ENCODE peak calls at places on chromosomes 16 and 17, in six cellular contexts. One of them, this sample, is unnamed.
A peak's percentile ranks its signal among the peaks of the same experiment; 100 is the strongest.

GRCh38 chr17:79182176-79183160 is 107.8 kb downstream of the ENGASE start:
- DNase-seq in MM.1S: no peak
- DNase-seq in GM23248: no peak
- DNase-seq in hepatocyte: no peak
- DNase-seq in GM23338: peak; percentile 41
- DNase-seq in SK-N-SH: no peak
- DNase-seq in this sample: no peak

GRCh38 chr17:79391808-79392233 is 219.0 kb downstream of the RBFOX3 start:
- DNase-seq in MM.1S: peak; percentile 51
- DNase-seq in GM23248: peak; percentile 82
- DNase-seq in hepatocyte: peak; percentile 86
- DNase-seq in SK-N-SH: peak; percentile 94
- DNase-seq in GM23338: peak; percentile 91
- DNase-seq in this sample: peak; percentile 83

GRCh38 chr16:82232806-82233205 is 62.8 kb upstream of the MPHOSPH6 start:
- DNase-seq in GM23338: no peak
- DNase-seq in SK-N-SH: no peak
- DNase-seq in GM23248: no peak
- DNase-seq in MM.1S: no peak
- DNase-seq in hepatocyte: no peak
- DNase-seq in this sample: no peak

GRCh38 chr17:83144421-83145357 is 65.3 kb downstream of the METRNL start:
- DNase-seq in MM.1S: no peak
- DNase-seq in GM23248: peak; percentile 81
- DNase-seq in hepatocyte: no peak
- DNase-seq in SK-N-SH: no peak
- DNase-seq in GM23338: no peak
- DNase-seq in this sample: no peak

GRCh38 chr16:17590711-17591654 is 120.2 kb upstream of the XYLT1 start:
- DNase-seq in SK-N-SH: no peak
- DNase-seq in MM.1S: no peak
- DNase-seq in GM23248: peak; percentile 72
- DNase-seq in GM23338: no peak
- DNase-seq in hepatocyte: no peak
- DNase-seq in this sample: no peak

GRCh38 chr17:59287452-59287851 is 44.0 kb upstream of the YPEL2 start:
- DNase-seq in MM.1S: peak; percentile 83
- DNase-seq in hepatocyte: no peak
- DNase-seq in GM23338: no peak
- DNase-seq in GM23248: peak; percentile 21
- DNase-seq in SK-N-SH: no peak
- DNase-seq in this sample: peak; percentile 10

GRCh38 chr16:456891-457483 is 31.5 kb downstream of the RAB11FIP3 start:
- DNase-seq in hepatocyte: peak; percentile 53
- DNase-seq in GM23248: peak; percentile 58
- DNase-seq in MM.1S: no peak
- DNase-seq in GM23338: no peak
- DNase-seq in SK-N-SH: peak; percentile 38
- DNase-seq in this sample: no peak

GRCh38 chr16:2033057-2033911 is 6.6 kb downstream of the NHERF2 start:
- DNase-seq in SK-N-SH: peak; percentile 83
- DNase-seq in MM.1S: no peak
- DNase-seq in hepatocyte: peak; percentile 71
- DNase-seq in GM23248: peak; percentile 83
- DNase-seq in GM23338: no peak
- DNase-seq in this sample: no peak

GRCh38 chr16:50027829-50028228 is 2.8 kb downstream of the CNEP1R1 start:
- DNase-seq in SK-N-SH: no peak
- DNase-seq in GM23248: no peak
- DNase-seq in MM.1S: no peak
- DNase-seq in hepatocyte: no peak
- DNase-seq in GM23338: no peak
- DNase-seq in this sample: no peak

GRCh38 chr17:6437956-6438355 is 3.0 kb upstream of the AIPL1 start:
- DNase-seq in GM23248: no peak
- DNase-seq in SK-N-SH: no peak
- DNase-seq in MM.1S: no peak
- DNase-seq in GM23338: no peak
- DNase-seq in hepatocyte: no peak
- DNase-seq in this sample: no peak

GRCh38 chr17:38528101-38528500 is 77.7 kb downstream of the SRCIN1 start:
- DNase-seq in MM.1S: no peak
- DNase-seq in SK-N-SH: peak; percentile 67
- DNase-seq in GM23248: no peak
- DNase-seq in GM23338: no peak
- DNase-seq in hepatocyte: peak; percentile 29
- DNase-seq in this sample: no peak

GRCh38 chr16:7651803-7652570 is 319.3 kb downstream of the RBFOX1 start:
- DNase-seq in GM23248: no peak
- DNase-seq in MM.1S: no peak
- DNase-seq in hepatocyte: no peak
- DNase-seq in GM23338: peak; percentile 24
- DNase-seq in SK-N-SH: no peak
- DNase-seq in this sample: no peak

GRCh38 chr16:70482624-70483023 is 28.2 kb downstream of the FCSK start:
- DNase-seq in GM23248: peak; percentile 45
- DNase-seq in MM.1S: no peak
- DNase-seq in SK-N-SH: no peak
- DNase-seq in hepatocyte: no peak
- DNase-seq in GM23338: no peak
- DNase-seq in this sample: no peak

GRCh38 chr17:53765129-53765528 is 57.6 kb upstream of the KIF2B start:
- DNase-seq in MM.1S: no peak
- DNase-seq in hepatocyte: no peak
- DNase-seq in SK-N-SH: no peak
- DNase-seq in GM23338: no peak
- DNase-seq in GM23248: no peak
- DNase-seq in this sample: no peak

GRCh38 chr17:64741924-64742670 is 80.0 kb upstream of the SMURF2 start:
- DNase-seq in GM23248: peak; percentile 85
- DNase-seq in SK-N-SH: no peak
- DNase-seq in MM.1S: no peak
- DNase-seq in GM23338: peak; percentile 42
- DNase-seq in hepatocyte: no peak
- DNase-seq in this sample: no peak

GRCh38 chr16:66947302-66948033 is 12.2 kb downstream of the CES2 start:
- DNase-seq in hepatocyte: peak; percentile 88
- DNase-seq in GM23248: peak; percentile 86
- DNase-seq in SK-N-SH: peak; percentile 88
- DNase-seq in GM23338: peak; percentile 94
- DNase-seq in MM.1S: peak; percentile 85
- DNase-seq in this sample: peak; percentile 84

GRCh38 chr17:42980766-42981397 is 517 bp downstream of the RUNDC1 start:
- DNase-seq in GM23338: peak; percentile 82
- DNase-seq in SK-N-SH: peak; percentile 65
- DNase-seq in hepatocyte: peak; percentile 82
- DNase-seq in GM23248: peak; percentile 87
- DNase-seq in MM.1S: peak; percentile 79
- DNase-seq in this sample: peak; percentile 86

GRCh38 chr16:14320406-14320805 is 249.3 kb downstream of the MRTFB start:
- DNase-seq in MM.1S: no peak
- DNase-seq in hepatocyte: no peak
- DNase-seq in GM23338: no peak
- DNase-seq in GM23248: no peak
- DNase-seq in SK-N-SH: no peak
- DNase-seq in this sample: no peak

GRCh38 chr16:17070882-17071592 is 399.7 kb downstream of the XYLT1 start:
- DNase-seq in hepatocyte: peak; percentile 22
- DNase-seq in GM23338: peak; percentile 79
- DNase-seq in GM23248: peak; percentile 33
- DNase-seq in SK-N-SH: no peak
- DNase-seq in MM.1S: peak; percentile 93
- DNase-seq in this sample: peak; percentile 81

GRCh38 chr17:7441202-7441705 is 1.9 kb downstream of the FGF11 start:
- DNase-seq in SK-N-SH: no peak
- DNase-seq in MM.1S: no peak
- DNase-seq in hepatocyte: no peak
- DNase-seq in GM23338: peak; percentile 44
- DNase-seq in GM23248: no peak
- DNase-seq in this sample: no peak

GRCh38 chr17:7440823-7441174 is 1.5 kb downstream of the FGF11 start:
- DNase-seq in GM23248: peak; percentile 52
- DNase-seq in GM23338: peak; percentile 71
- DNase-seq in hepatocyte: peak; percentile 67
- DNase-seq in SK-N-SH: peak; percentile 72
- DNase-seq in MM.1S: no peak
- DNase-seq in this sample: no peak

GRCh38 chr17:7439462-7440112 is at the start of gene FGF11:
- DNase-seq in GM23338: peak; percentile 35
- DNase-seq in SK-N-SH: peak; percentile 60
- DNase-seq in hepatocyte: peak; percentile 40
- DNase-seq in MM.1S: no peak
- DNase-seq in GM23248: peak; percentile 19
- DNase-seq in this sample: no peak

GRCh38 chr17:7438656-7439460 is 454 bp upstream of the FGF11 start:
- DNase-seq in GM23248: no peak
- DNase-seq in MM.1S: no peak
- DNase-seq in hepatocyte: no peak
- DNase-seq in SK-N-SH: no peak
- DNase-seq in GM23338: no peak
- DNase-seq in this sample: no peak

GRCh38 chr17:7440113-7440822 is 956 bp downstream of the FGF11 start:
- DNase-seq in MM.1S: no peak
- DNase-seq in GM23338: peak; percentile 79
- DNase-seq in GM23248: peak; percentile 31
- DNase-seq in SK-N-SH: peak; percentile 93
- DNase-seq in hepatocyte: peak; percentile 78
- DNase-seq in this sample: peak; percentile 58
- TF ChIP-seq EZH2phosphoT487 in MM.1S: no peak
- TF ChIP-seq EZH2phosphoT487 in GM23338: no peak
- TF ChIP-seq EZH2phosphoT487 in GM23248: no peak
- TF ChIP-seq EZH2phosphoT487 in SK-N-SH: no peak
- TF ChIP-seq EZH2phosphoT487 in hepatocyte: no peak
- TF ChIP-seq EZH2phosphoT487 in this sample: no peak

GRCh38 chr17:77407321-77408277 is 266.8 kb downstream of the SEC14L1 start:
- DNase-seq in SK-N-SH: no peak
- DNase-seq in hepatocyte: no peak
- DNase-seq in MM.1S: no peak
- DNase-seq in GM23338: no peak
- DNase-seq in GM23248: peak; percentile 47
- DNase-seq in this sample: peak; percentile 56

GRCh38 chr17:77402159-77402731 is 261.5 kb downstream of the SEC14L1 start:
- DNase-seq in SK-N-SH: no peak
- DNase-seq in GM23338: no peak
- DNase-seq in hepatocyte: no peak
- DNase-seq in MM.1S: no peak
- DNase-seq in GM23248: no peak
- DNase-seq in this sample: no peak

GRCh38 chr17:77403854-77404253 is 263.1 kb downstream of the SEC14L1 start:
- DNase-seq in GM23248: no peak
- DNase-seq in SK-N-SH: no peak
- DNase-seq in GM23338: no peak
- DNase-seq in MM.1S: no peak
- DNase-seq in hepatocyte: no peak
- DNase-seq in this sample: peak; percentile 43

GRCh38 chr17:77405867-77406513 is 265.2 kb downstream of the SEC14L1 start:
- DNase-seq in GM23248: no peak
- DNase-seq in MM.1S: no peak
- DNase-seq in SK-N-SH: no peak
- DNase-seq in hepatocyte: no peak
- DNase-seq in GM23338: no peak
- DNase-seq in this sample: peak; percentile 89

DNA sequence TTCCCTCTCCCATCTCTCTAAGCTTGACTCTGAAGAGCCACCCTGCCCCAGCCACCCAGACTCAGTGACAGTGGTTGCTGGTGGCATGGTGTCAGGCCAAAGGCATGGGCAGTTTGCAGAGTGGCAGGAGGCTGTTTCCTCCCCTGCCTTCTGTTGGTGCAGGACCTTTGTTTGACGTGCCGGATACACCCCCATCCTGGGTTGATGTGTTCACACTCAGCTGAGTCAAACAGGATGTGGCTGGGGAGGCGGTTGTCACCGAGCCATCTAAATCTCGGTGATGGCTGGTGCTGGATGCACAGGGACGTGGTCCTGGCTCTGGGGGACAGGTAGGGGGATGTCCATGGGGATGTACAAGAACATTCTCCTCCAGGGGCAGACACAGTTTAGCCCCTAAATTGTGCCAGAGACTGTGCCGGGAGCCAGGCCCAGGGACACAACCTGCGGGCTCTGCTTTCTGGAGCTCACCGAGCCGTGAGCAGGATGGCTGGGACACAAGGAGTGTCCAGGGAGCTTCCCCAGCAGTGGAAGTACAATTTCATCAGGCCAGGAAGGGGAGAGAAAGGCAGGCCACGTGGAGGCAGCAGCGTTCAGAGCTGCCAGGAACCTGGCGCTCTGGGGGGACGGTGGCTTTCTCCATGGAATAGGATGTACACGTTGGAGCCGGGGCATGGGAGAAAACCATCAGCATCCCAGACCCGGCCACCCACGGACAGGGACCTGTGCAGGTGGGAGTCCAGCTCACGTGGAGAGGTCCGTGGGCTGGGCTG is 264.2 kb downstream of the SEC14L1 start:
- DNase-seq in hepatocyte: no peak
- DNase-seq in MM.1S: no peak
- DNase-seq in GM23338: no peak
- DNase-seq in SK-N-SH: no peak
- DNase-seq in GM23248: peak; percentile 88
- DNase-seq in this sample: peak; percentile 97
- TF ChIP-seq EZH2phosphoT487 in hepatocyte: no peak
- TF ChIP-seq EZH2phosphoT487 in MM.1S: no peak
- TF ChIP-seq EZH2phosphoT487 in GM23338: no peak
- TF ChIP-seq EZH2phosphoT487 in SK-N-SH: no peak
- TF ChIP-seq EZH2phosphoT487 in GM23248: no peak
- TF ChIP-seq EZH2phosphoT487 in this sample: no peak

GRCh38 chr16:86367291-86368072 is 142.8 kb upstream of the FOXF1 start:
- DNase-seq in hepatocyte: no peak
- DNase-seq in GM23338: no peak
- DNase-seq in GM23248: no peak
- DNase-seq in SK-N-SH: no peak
- DNase-seq in MM.1S: no peak
- DNase-seq in this sample: no peak
- TF ChIP-seq EZH2phosphoT487 in hepatocyte: no peak
- TF ChIP-seq EZH2phosphoT487 in GM23338: no peak
- TF ChIP-seq EZH2phosphoT487 in GM23248: no peak
- TF ChIP-seq EZH2phosphoT487 in SK-N-SH: no peak
- TF ChIP-seq EZH2phosphoT487 in MM.1S: no peak
- TF ChIP-seq EZH2phosphoT487 in this sample: no peak

GRCh38 chr16:68664297-68664696 is 19.2 kb downstream of the CDH3 start:
- DNase-seq in MM.1S: no peak
- DNase-seq in GM23338: no peak
- DNase-seq in SK-N-SH: no peak
- DNase-seq in GM23248: peak; percentile 73
- DNase-seq in hepatocyte: no peak
- DNase-seq in this sample: no peak

GRCh38 chr16:68665501-68665900 is 20.4 kb downstream of the CDH3 start:
- DNase-seq in GM23338: no peak
- DNase-seq in hepatocyte: no peak
- DNase-seq in MM.1S: no peak
- DNase-seq in GM23248: peak; percentile 36
- DNase-seq in SK-N-SH: no peak
- DNase-seq in this sample: no peak

GRCh38 chr16:68668266-68668665 is 23.2 kb downstream of the CDH3 start:
- DNase-seq in SK-N-SH: no peak
- DNase-seq in hepatocyte: no peak
- DNase-seq in MM.1S: peak; percentile 62
- DNase-seq in GM23248: peak; percentile 88
- DNase-seq in GM23338: no peak
- DNase-seq in this sample: no peak
- TF ChIP-seq EZH2phosphoT487 in SK-N-SH: no peak
- TF ChIP-seq EZH2phosphoT487 in hepatocyte: no peak
- TF ChIP-seq EZH2phosphoT487 in MM.1S: no peak
- TF ChIP-seq EZH2phosphoT487 in GM23248: no peak
- TF ChIP-seq EZH2phosphoT487 in GM23338: no peak
- TF ChIP-seq EZH2phosphoT487 in this sample: no peak

This sample was measured in OCI-LY7.